ENCODE peak calls at places on chromosomes 3 and 15, in ten cellular contexts. C, E, O, R, J, S, D, T, U and B are unnamed samples.
A peak's percentile ranks its signal among the peaks of the same experiment; 100 is the strongest.

GRCh38 chr3:61574854-61575253 is 13.5 kb downstream of the PTPRG start:
- DNase-seq in C (no peak), E (peak; percentile 61), O (no peak), R (no peak), J (peak; percentile 100), S (no peak), D (peak; percentile 28), T (no peak), U (no peak), B (no peak)

GRCh38 chr3:11778248-11778647 is 68.4 kb downstream of the TAMM41 start:
- DNase-seq in C (no peak), E (no peak), O (no peak), R (no peak), J (no peak), S (no peak), D (no peak), T (no peak), U (no peak), B (no peak)

GRCh38 chr3:116135462-116135861 is 309.8 kb downstream of the LSAMP start:
- DNase-seq in C (no peak), E (peak; percentile 33), O (no peak), R (no peak), J (peak; percentile 97), S (peak; percentile 52), D (no peak), T (no peak), U (no peak), B (no peak)

GRCh38 chr15:92643849-92644815 is 11.4 kb downstream of the FAM174B start:
- DNase-seq in C (no peak), E (no peak), O (no peak), R (no peak), J (no peak), S (no peak), D (no peak), T (no peak), U (no peak), B (no peak)

GRCh38 chr15:35911052-35911780 is 365.3 kb upstream of the DPH6 start:
- DNase-seq in C (no peak), E (no peak), O (no peak), R (no peak), J (no peak), S (no peak), D (no peak), T (no peak), U (no peak), B (no peak)

GRCh38 chr3:160402249-160403027 is 3.0 kb downstream of the SMC4 start:
- DNase-seq in C (no peak), E (no peak), O (no peak), R (no peak), J (no peak), S (no peak), D (no peak), T (no peak), U (no peak), B (no peak)

GRCh38 chr3:70471464-70472342 is 159.3 kb upstream of the MDFIC2 start:
- DNase-seq in C (no peak), E (no peak), O (no peak), R (no peak), J (peak; percentile 1), S (no peak), D (no peak), T (no peak), U (no peak), B (no peak)

GRCh38 chr3:181855825-181856224 is 144.1 kb downstream of the SOX2 start:
- DNase-seq in C (no peak), E (no peak), O (no peak), R (no peak), J (peak; percentile 8), S (no peak), D (no peak), T (no peak), U (no peak), B (no peak)

GRCh38 chr3:34783881-34784280 is 855.4 kb upstream of the ARPP21 start:
- DNase-seq in C (no peak), E (no peak), O (no peak), R (no peak), J (peak; percentile 6), S (no peak), D (no peak), T (no peak), U (no peak), B (no peak)

GRCh38 chr3:132394334-132394733 is 23.0 kb upstream of the DNAJC13 start:
- DNase-seq in C (no peak), E (no peak), O (no peak), R (no peak), J (peak; percentile 59), S (peak; percentile 49), D (no peak), T (no peak), U (no peak), B (no peak)

GRCh38 chr3:32419766-32420137 is 28.1 kb downstream of the CMTM7 start:
- DNase-seq in C (no peak), E (no peak), O (no peak), R (no peak), J (no peak), S (no peak), D (no peak), T (no peak), U (no peak), B (no peak)

GRCh38 chr15:33104276-33104675 is 90.2 kb downstream of the FMN1 start:
- DNase-seq in C (no peak), E (peak; percentile 81), O (no peak), R (no peak), J (peak; percentile 81), S (no peak), D (peak; percentile 31), T (no peak), U (no peak), B (no peak)

GRCh38 chr3:7917443-7918151 is 584.0 kb upstream of the LMCD1 start:
- DNase-seq in C (no peak), E (no peak), O (no peak), R (no peak), J (no peak), S (no peak), D (no peak), T (no peak), U (no peak), B (no peak)

GRCh38 chr3:71305246-71306206 is 278.0 kb downstream of the FOXP1 start:
- DNase-seq in C (no peak), E (peak; percentile 39), O (peak; percentile 27), R (no peak), J (peak; percentile 55), S (peak; percentile 64), D (no peak), T (no peak), U (no peak), B (no peak)

GRCh38 chr3:172285844-172286243 is 162.4 kb downstream of the GHSR start:
- DNase-seq in C (no peak), E (peak; percentile 63), O (no peak), R (no peak), J (peak; percentile 92), S (no peak), D (no peak), T (no peak), U (no peak), B (no peak)

GRCh38 chr3:85576091-85576690 is 617.4 kb downstream of the CADM2 start:
- DNase-seq in C (no peak), E (peak; percentile 31), O (peak; percentile 68), R (no peak), J (no peak), S (peak; percentile 54), D (peak; percentile 56), T (no peak), U (peak; percentile 13), B (no peak)

GRCh38 chr15:40914486-40914885 is 14.7 kb upstream of the DLL4 start:
- DNase-seq in C (no peak), E (no peak), O (no peak), R (no peak), J (no peak), S (no peak), D (no peak), T (no peak), U (no peak), B (no peak)
- H3K27ac ChIP-seq in C (no peak overlapping the region), E (no peak overlapping the region), O (no peak overlapping the region), R (no peak overlapping the region), J (no peak overlapping the region), S (no peak overlapping the region), D (no peak overlapping the region), T (peak overlapping the region; percentile 45), U (no peak overlapping the region), B (peak overlapping the region; percentile 33)

DNA sequence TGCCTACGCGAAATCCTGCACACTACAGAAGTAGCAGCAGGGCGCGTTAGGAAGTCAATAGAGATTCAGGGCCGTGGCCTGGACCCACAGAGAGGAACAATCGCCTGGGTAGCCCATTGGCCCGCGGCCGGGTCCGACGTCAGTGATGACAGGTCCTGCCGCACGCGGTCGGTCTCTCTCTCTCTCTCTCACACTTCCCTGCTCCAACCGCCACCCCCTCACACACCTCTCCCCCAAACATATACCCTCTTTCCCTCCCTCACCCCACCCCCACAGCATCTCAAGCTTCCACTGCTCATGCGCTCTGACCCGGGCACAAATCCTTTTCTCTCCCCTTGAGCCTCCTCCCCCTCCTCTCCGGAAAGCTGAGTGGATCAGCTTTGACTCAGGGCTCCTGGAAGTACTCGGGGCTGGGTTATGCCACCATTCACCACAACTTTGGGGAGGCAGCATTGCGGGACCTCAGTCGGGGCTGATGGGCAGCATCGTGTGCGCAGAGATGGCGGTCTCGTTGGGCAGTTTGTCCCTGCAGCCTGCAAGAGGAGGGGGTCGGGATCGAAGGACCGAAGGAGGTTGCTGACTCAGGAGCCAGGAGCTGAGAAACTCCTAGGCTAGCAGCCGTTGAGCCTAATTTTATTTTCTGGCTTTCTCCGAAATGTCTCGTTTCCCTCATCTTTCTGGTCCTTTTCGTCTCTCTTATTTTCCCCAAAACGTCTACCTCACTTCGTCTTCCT is 9.0 kb downstream of the ZIC4 start:
- DNase-seq in C (no peak), E (no peak), O (no peak), R (no peak), J (peak; percentile 48), S (no peak), D (no peak), T (no peak), U (no peak), B (no peak)
- TF ChIP-seq CTCF in C (no peak), E (no peak), O (no peak), R (no peak), J (peak; percentile 25), S (no peak), D (no peak), T (no peak), U (no peak), B (no peak)

DNA sequence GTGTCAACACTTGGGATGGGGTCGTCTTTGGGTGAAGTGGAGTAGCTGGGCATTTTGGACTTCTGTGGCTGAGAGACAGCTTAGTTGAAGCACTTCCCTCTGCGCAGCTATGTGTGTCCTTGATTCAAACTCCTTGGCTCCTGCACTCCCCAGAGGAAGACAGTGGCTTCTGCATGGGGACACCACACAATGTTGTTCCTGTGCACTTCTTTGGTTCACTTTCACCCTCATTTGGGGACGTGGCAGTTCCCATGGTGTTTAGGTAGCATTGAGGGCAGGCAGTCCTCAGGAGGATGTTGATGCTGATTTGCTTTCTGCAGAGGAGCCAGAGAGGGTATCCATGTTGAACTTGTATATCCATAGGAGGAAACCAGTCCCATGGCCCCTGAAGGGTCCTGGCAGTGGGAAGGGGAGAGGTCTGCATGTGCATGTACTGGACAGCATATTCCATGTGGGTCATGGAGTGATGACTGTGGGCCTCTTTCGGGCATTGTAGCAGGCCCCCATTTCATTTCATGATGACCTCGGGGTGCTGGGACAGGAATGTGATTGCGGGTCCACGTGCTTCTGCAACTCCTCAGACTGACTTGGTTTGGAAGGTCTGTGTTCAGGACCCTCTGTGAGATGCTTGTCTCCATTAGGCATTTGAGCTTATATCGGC is 135.4 kb downstream of the SNRPN start:
- DNase-seq in C (no peak), E (no peak), O (no peak), R (no peak), J (no peak), S (no peak), D (no peak), T (no peak), U (no peak), B (peak; percentile 34)
- H3K9me3 ChIP-seq in C (peaks cover 8% of the 10 kb centered on the region), E (peaks cover 56% of the 10 kb centered on the region), O (peaks cover 46% of the 10 kb centered on the region), R (peaks cover 100% of the 10 kb centered on the region), J (peaks cover 28% of the 10 kb centered on the region), S (peaks cover 67% of the 10 kb centered on the region), D (peaks cover 16% of the 10 kb centered on the region), T (peaks cover 100% of the 10 kb centered on the region), U (peaks cover 2% of the 10 kb centered on the region), B (peaks cover 7% of the 10 kb centered on the region)

GRCh38 chr15:100114100-100114499 is 227.7 kb downstream of the ADAMTS17 start:
- DNase-seq in C (no peak), E (peak; percentile 44), O (peak; percentile 65), R (no peak), J (peak; percentile 97), S (peak; percentile 73), D (no peak), T (no peak), U (no peak), B (peak; percentile 20)
- H3K27ac ChIP-seq in C (no peak overlapping the region), E (no peak overlapping the region), O (peak overlapping the region; percentile 94), R (peak overlapping the region; percentile 89), J (peak overlapping the region; percentile 81), S (peak overlapping the region; percentile 69), D (no peak overlapping the region), T (peak overlapping the region; percentile 59), U (no peak overlapping the region), B (no peak overlapping the region)